ENCODE peak calls at places on chromosomes 13 and 19, in four cellular contexts. One of them, this sample, is unnamed.
A peak's percentile ranks its signal among the peaks of the same experiment; 100 is the strongest.

GRCh38 chr13:51348069-51348967 is 8.8 kb downstream of the SERPINE3 start:
- DNase-seq in HepG2: no peak
- DNase-seq in K562: no peak
- DNase-seq in HEK293T: no peak
- DNase-seq in this sample: no peak

GRCh38 chr19:6267552-6268381 is 12.0 kb downstream of the MLLT1 start:
- DNase-seq in HEK293T: no peak
- DNase-seq in K562: no peak
- DNase-seq in HepG2: no peak
- DNase-seq in this sample: no peak

GRCh38 chr13:75541287-75541686 is 3.6 kb upstream of the COMMD6 start:
- DNase-seq in HEK293T: no peak
- DNase-seq in K562: no peak
- DNase-seq in HepG2: no peak
- DNase-seq in this sample: no peak

GRCh38 chr19:54201980-54202379 is 1.3 kb downstream of the RPS9 start:
- DNase-seq in K562: no peak
- DNase-seq in HEK293T: no peak
- DNase-seq in HepG2: no peak
- DNase-seq in this sample: no peak

GRCh38 chr19:4624733-4625362 is 14.5 kb upstream of the TNFAIP8L1 start:
- DNase-seq in HepG2: peak; percentile 66
- DNase-seq in K562: peak; percentile 43
- DNase-seq in HEK293T: peak; percentile 53
- DNase-seq in this sample: peak; percentile 62

GRCh38 chr13:98571955-98572662 is 4.8 kb downstream of the STK24 start:
- DNase-seq in HepG2: peak; percentile 39
- DNase-seq in HEK293T: no peak
- DNase-seq in K562: no peak
- DNase-seq in this sample: no peak

GRCh38 chr13:75831389-75831788 is 195.3 kb downstream of the LMO7 start:
- DNase-seq in HEK293T: no peak
- DNase-seq in HepG2: no peak
- DNase-seq in K562: no peak
- DNase-seq in this sample: no peak

GRCh38 chr13:52155177-52155576 is 4.2 kb downstream of the NEK3 start:
- DNase-seq in HEK293T: no peak
- DNase-seq in K562: no peak
- DNase-seq in HepG2: no peak
- DNase-seq in this sample: no peak

GRCh38 chr19:48815870-48816501 is 5.2 kb upstream of the BCAT2 start:
- DNase-seq in HepG2: peak; percentile 86
- DNase-seq in HEK293T: no peak
- DNase-seq in K562: no peak
- DNase-seq in this sample: no peak

GRCh38 chr13:80126382-80127068 is 214.4 kb downstream of the SPRY2 start:
- DNase-seq in HEK293T: no peak
- DNase-seq in HepG2: no peak
- DNase-seq in K562: no peak
- DNase-seq in this sample: no peak

GRCh38 chr19:9848060-9848459 is 12.9 kb downstream of the PIN1 start:
- DNase-seq in K562: no peak
- DNase-seq in HEK293T: peak; percentile 53
- DNase-seq in HepG2: no peak
- DNase-seq in this sample: peak; percentile 77

GRCh38 chr19:41821003-41821735 is 23.3 kb downstream of the LYPD4 start:
- DNase-seq in K562: peak; percentile 64
- DNase-seq in HepG2: peak; percentile 41
- DNase-seq in HEK293T: peak; percentile 78
- DNase-seq in this sample: peak; percentile 66

GRCh38 chr13:110650436-110650835 is 35.1 kb downstream of the NAXD start:
- DNase-seq in HEK293T: no peak
- DNase-seq in K562: no peak
- DNase-seq in HepG2: no peak
- DNase-seq in this sample: no peak

GRCh38 chr13:73702419-73703071 is 431.7 kb downstream of the KLF12 start:
- DNase-seq in HepG2: no peak
- DNase-seq in K562: no peak
- DNase-seq in HEK293T: no peak
- DNase-seq in this sample: no peak

GRCh38 chr19:54937926-54938325 is 9.4 kb downstream of the NLRP7 start:
- DNase-seq in HEK293T: no peak
- DNase-seq in K562: no peak
- DNase-seq in HepG2: no peak
- DNase-seq in this sample: no peak

GRCh38 chr19:42355896-42356295 is 30.5 kb downstream of the MEGF8 start:
- DNase-seq in HEK293T: no peak
- DNase-seq in HepG2: no peak
- DNase-seq in K562: no peak
- DNase-seq in this sample: no peak

GRCh38 chr13:20340759-20341161 is 108.6 kb upstream of the GJB6 start:
- DNase-seq in HepG2: no peak
- DNase-seq in HEK293T: no peak
- DNase-seq in K562: no peak
- DNase-seq in this sample: no peak

GRCh38 chr13:88586263-88586662 is 915.1 kb downstream of the SLITRK5 start:
- DNase-seq in K562: no peak
- DNase-seq in HepG2: no peak
- DNase-seq in HEK293T: no peak
- DNase-seq in this sample: no peak

GRCh38 chr19:18223860-18224524 is 2.2 kb downstream of the PDE4C start:
- DNase-seq in HEK293T: peak; percentile 91
- DNase-seq in HepG2: peak; percentile 63
- DNase-seq in K562: peak; percentile 94
- DNase-seq in this sample: peak; percentile 95

GRCh38 chr19:10727599-10728250 is 9.8 kb downstream of the DNM2 start:
- DNase-seq in HepG2: no peak
- DNase-seq in K562: no peak
- DNase-seq in HEK293T: no peak
- DNase-seq in this sample: no peak

GRCh38 chr19:51398096-51398704 is 7.8 kb upstream of the C19orf84 start:
- DNase-seq in HEK293T: peak; percentile 23
- DNase-seq in K562: peak; percentile 34
- DNase-seq in HepG2: peak; percentile 40
- DNase-seq in this sample: no peak

GRCh38 chr13:28425796-28426195 is 69.1 kb downstream of the FLT1 start:
- DNase-seq in HepG2: no peak
- DNase-seq in K562: no peak
- DNase-seq in HEK293T: no peak
- DNase-seq in this sample: no peak

GRCh38 chr19:38695319-38695683 is 47.9 kb downstream of the ACTN4 start:
- DNase-seq in HEK293T: no peak
- DNase-seq in K562: no peak
- DNase-seq in HepG2: no peak
- DNase-seq in this sample: no peak

GRCh38 chr13:32530841-32531253 is 7.7 kb downstream of the N4BP2L2 start:
- DNase-seq in HEK293T: no peak
- DNase-seq in HepG2: no peak
- DNase-seq in K562: no peak
- DNase-seq in this sample: no peak

GRCh38 chr13:100561599-100562204 is 26.9 kb downstream of the GGACT start:
- DNase-seq in HepG2: peak; percentile 45
- DNase-seq in K562: no peak
- DNase-seq in HEK293T: no peak
- DNase-seq in this sample: no peak

GRCh38 chr19:49988007-49988406 is 27.0 kb upstream of the SIGLEC11 start:
- DNase-seq in HepG2: no peak
- DNase-seq in HEK293T: no peak
- DNase-seq in K562: no peak
- DNase-seq in this sample: no peak

GRCh38 chr13:106178816-106179215 is 356.6 kb downstream of the EFNB2 start:
- DNase-seq in HEK293T: no peak
- DNase-seq in K562: no peak
- DNase-seq in HepG2: no peak
- DNase-seq in this sample: no peak

GRCh38 chr13:39565036-39565949 is 37.7 kb downstream of the LHFPL6 start:
- DNase-seq in HepG2: peak; percentile 1
- DNase-seq in HEK293T: no peak
- DNase-seq in K562: no peak
- DNase-seq in this sample: peak; percentile 57

GRCh38 chr13:78420814-78421213 is 182.5 kb downstream of the POU4F1 start:
- DNase-seq in HEK293T: no peak
- DNase-seq in HepG2: no peak
- DNase-seq in K562: no peak
- DNase-seq in this sample: no peak

GRCh38 chr19:19817357-19817756 is 4.2 kb downstream of the ZNF506 start:
- DNase-seq in HEK293T: no peak
- DNase-seq in K562: no peak
- DNase-seq in HepG2: no peak
- DNase-seq in this sample: no peak

GRCh38 chr19:17616961-17617806 is 61.7 kb downstream of the COLGALT1 start:
- DNase-seq in K562: peak; percentile 92
- DNase-seq in HEK293T: peak; percentile 53
- DNase-seq in HepG2: peak; percentile 44
- DNase-seq in this sample: peak; percentile 81

GRCh38 chr19:44512326-44513298 is 12.3 kb upstream of the ZNF180 start:
- DNase-seq in K562: peak; percentile 78
- DNase-seq in HepG2: peak; percentile 36
- DNase-seq in HEK293T: peak; percentile 60
- DNase-seq in this sample: peak; percentile 82

GRCh38 chr13:63631006-63631405 is 2215.4 kb upstream of the PCDH20 start:
- DNase-seq in HEK293T: no peak
- DNase-seq in K562: no peak
- DNase-seq in HepG2: no peak
- DNase-seq in this sample: no peak

DNA sequence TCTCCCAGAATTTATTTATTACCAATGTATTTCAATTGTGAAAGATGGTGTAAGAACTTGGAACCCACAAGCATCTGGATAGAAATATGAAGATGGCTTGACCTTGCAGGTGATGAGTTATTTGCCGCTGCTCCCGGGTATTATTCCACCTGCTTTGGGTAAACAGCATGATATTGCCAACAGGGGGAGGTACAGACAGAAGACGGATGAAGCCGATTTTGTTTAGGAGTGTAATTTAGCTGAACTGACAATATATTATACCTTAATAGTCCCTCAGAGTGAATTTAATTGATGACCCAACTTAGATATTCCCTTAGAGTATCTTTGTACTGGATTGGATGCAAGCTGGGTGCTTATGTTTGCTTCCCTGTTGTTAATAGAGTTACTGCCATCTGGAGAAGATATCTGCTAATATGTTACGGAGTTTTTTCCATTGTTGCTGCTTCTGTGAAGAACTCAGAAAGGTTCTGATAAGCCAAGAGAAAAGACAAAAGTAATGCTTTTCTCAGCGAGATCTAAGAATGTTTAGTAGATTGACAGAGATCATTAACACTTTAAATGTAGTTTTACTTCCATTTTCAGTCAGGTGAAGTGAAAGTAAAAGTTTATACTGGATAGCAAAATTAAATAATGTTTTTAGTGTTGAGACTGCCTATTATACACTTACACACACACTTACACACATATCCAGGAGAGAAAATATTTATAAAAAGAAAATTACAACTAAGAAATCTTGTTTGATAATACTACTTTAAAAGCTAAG is 2220.8 kb upstream of the PCDH20 start:
- DNase-seq in K562: no peak
- DNase-seq in HEK293T: peak; percentile 69
- DNase-seq in HepG2: no peak
- DNase-seq in this sample: no peak
- TF ChIP-seq ELF4 in K562: no peak
- TF ChIP-seq ELF4 in HEK293T: no peak
- TF ChIP-seq ELF4 in HepG2: no peak
- TF ChIP-seq ELF4 in this sample: no peak

GRCh38 chr13:94711561-94712286 is 621 bp downstream of the SOX21 start:
- DNase-seq in HEK293T: no peak
- DNase-seq in HepG2: no peak
- DNase-seq in K562: peak; percentile 48
- DNase-seq in this sample: peak; percentile 41
- TF ChIP-seq ELF4 in HEK293T: no peak
- TF ChIP-seq ELF4 in HepG2: no peak
- TF ChIP-seq ELF4 in K562: no peak
- TF ChIP-seq ELF4 in this sample: no peak

DNA sequence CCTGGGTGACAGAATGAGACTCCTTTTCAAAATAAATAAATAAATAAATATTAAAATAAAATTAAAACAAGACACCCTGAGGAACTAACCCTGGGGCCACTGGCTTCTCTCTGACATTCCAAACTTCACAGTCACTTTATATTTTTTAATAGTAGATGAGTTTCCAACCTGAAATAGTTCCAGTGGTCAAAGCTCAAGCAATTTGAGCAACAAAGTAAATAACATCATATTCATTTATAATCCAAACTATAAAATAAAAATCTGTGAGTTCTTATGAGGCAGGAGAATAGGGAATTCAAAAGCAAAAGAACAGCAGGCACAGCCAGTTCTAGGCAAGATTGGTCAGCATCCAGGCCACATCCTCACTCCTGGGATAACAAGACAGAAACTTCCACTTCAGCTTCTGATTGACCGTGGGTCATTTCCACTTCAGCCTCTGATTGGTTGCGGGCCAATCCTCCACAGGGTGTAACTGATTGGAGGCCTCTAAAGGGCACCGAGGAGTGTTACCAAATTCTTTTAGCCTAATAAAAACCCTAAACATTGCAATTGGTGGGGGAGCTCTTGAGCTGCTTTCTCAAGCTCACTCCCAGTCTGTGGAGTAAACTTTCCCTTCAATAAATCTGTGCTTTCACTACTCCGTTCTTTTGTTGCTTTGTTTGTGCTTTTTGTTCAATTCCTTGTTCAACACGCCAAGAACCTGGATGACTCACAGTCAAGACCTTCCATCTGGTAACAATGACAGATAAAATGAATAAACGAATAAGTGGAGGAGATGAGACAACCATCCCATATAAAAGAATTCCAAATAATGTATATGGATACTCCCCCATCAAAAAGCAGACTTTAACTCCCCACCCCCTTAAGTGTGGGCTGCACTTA is 42.5 kb upstream of the AMER2 start:
- DNase-seq in K562: no peak
- DNase-seq in HEK293T: no peak
- DNase-seq in HepG2: no peak
- DNase-seq in this sample: no peak
- TF ChIP-seq ELF4 in K562: no peak
- TF ChIP-seq ELF4 in HEK293T: no peak
- TF ChIP-seq ELF4 in HepG2: no peak
- TF ChIP-seq ELF4 in this sample: no peak

DNA sequence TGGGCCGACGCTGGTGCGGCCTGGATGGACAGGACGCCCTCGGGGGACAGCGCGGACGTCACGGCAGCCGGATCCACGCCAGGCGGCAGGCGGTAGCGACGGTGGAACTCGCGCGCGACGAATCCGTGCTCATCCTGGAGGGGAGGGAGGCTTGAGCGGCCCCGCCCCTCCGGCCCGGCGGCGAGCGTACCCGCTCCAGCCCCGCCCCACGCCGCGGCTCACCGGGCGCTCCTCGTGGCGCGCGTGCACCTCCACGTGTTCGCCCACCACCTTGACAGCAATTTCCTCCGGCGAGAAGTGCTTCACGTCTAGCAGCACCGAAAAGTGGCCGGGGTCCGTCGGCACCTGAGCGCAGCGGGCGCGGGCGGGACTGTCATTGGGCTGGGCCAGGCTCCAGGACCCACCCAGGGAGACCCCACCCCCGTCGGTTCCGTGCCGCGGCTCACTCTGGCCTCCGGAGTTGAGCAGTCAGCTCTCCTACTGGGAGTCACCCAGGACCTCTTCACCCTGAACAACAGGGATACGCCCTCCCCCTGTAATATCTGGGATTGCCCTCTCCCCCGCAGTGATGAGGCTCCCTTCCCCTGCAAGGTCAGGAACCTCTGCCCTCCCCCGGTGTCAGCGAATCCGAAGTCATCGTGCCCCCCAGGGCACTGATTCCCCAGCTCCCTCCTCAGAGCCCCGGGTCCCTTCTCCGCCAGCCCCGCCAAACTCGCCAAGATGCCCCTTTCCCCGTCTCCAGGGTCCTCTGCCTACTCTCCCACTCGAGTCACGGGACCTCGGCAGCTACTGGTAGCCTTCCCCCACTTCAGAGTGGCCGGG is 1.1 kb downstream of the HSPB6 start:
- DNase-seq in HepG2: no peak
- DNase-seq in HEK293T: no peak
- DNase-seq in K562: no peak
- DNase-seq in this sample: peak; percentile 15
- TF ChIP-seq ELF4 in HepG2: no peak
- TF ChIP-seq ELF4 in HEK293T: no peak
- TF ChIP-seq ELF4 in K562: no peak
- TF ChIP-seq ELF4 in this sample: no peak

This sample was measured in WTC11.